ENCODE peak calls at places on chromosomes 13 and 19, in nine cellular contexts. M, W, F, P, T, X, B, I and A are unnamed samples.

GRCh38 chr19:4692275-4693077 is 22.3 kb upstream of the MYDGF start:
- DNase-seq in M (no peak), W (no peak), F (no peak), P (no peak), T (no peak), X (no peak), B (no peak), I (no peak), A (no peak)

GRCh38 chr13:29817604-29818378 is 32.6 kb downstream of the UBL3 start:
- DNase-seq in M (peak; percentile 23), W (no peak), F (peak; percentile 56), P (no peak), T (no peak), X (no peak), B (no peak), I (no peak), A (no peak)

GRCh38 chr19:35775298-35776101 is at the start of gene ARHGAP33:
- DNase-seq in M (peak; percentile 92), W (peak; percentile 82), F (peak; percentile 100), P (peak; percentile 97), T (peak; percentile 99), X (peak; percentile 97), B (peak; percentile 100), I (peak; percentile 97), A (peak; percentile 57)

GRCh38 chr13:105144936-105145335 is 1390.5 kb downstream of the EFNB2 start:
- DNase-seq in M (no peak), W (no peak), F (no peak), P (no peak), T (no peak), X (no peak), B (no peak), I (no peak), A (no peak)

GRCh38 chr19:19591133-19591825 is 27.2 kb downstream of the PBX4 start:
- DNase-seq in M (peak; percentile 99), W (no peak), F (peak; percentile 98), P (peak; percentile 78), T (no peak), X (no peak), B (no peak), I (peak; percentile 88), A (peak; percentile 93)

GRCh38 chr13:27309967-27310598 is 39.5 kb downstream of the RASL11A start:
- DNase-seq in M (peak; percentile 57), W (no peak), F (peak; percentile 47), P (peak; percentile 11), T (no peak), X (no peak), B (no peak), I (peak; percentile 12), A (no peak)

GRCh38 chr13:99269627-99270252 is 11.6 kb upstream of the GPR18 start:
- DNase-seq in M (peak; percentile 78), W (no peak), F (peak; percentile 84), P (peak; percentile 54), T (no peak), X (no peak), B (no peak), I (peak; percentile 47), A (no peak)

GRCh38 chr19:35628565-35629331 is at the start of gene RBM42:
- DNase-seq in M (peak; percentile 99), W (peak; percentile 84), F (peak; percentile 99), P (peak; percentile 100), T (peak; percentile 97), X (peak; percentile 93), B (peak; percentile 97), I (peak; percentile 99), A (peak; percentile 91)

GRCh38 chr19:51311388-51312257 is at the start of gene IGLON5:
- DNase-seq in M (no peak), W (no peak), F (no peak), P (peak; percentile 78), T (no peak), X (no peak), B (no peak), I (no peak), A (no peak)

GRCh38 chr13:103218253-103218652 is 152.0 kb upstream of the SLC10A2 start:
- DNase-seq in M (no peak), W (no peak), F (no peak), P (no peak), T (no peak), X (no peak), B (no peak), I (no peak), A (no peak)

GRCh38 chr19:4064551-4065260 is 2.0 kb downstream of the ZBTB7A start:
- DNase-seq in M (no peak), W (peak; percentile 48), F (peak; percentile 65), P (peak; percentile 53), T (peak; percentile 68), X (peak; percentile 36), B (peak; percentile 79), I (no peak), A (no peak)

GRCh38 chr19:32896516-32897214 is 27.1 kb upstream of the SLC7A9 start:
- DNase-seq in M (peak; percentile 39), W (no peak), F (no peak), P (no peak), T (no peak), X (no peak), B (no peak), I (no peak), A (no peak)

GRCh38 chr19:18274776-18275356 is 614 bp upstream of the IQCN start:
- DNase-seq in M (peak; percentile 89), W (no peak), F (peak; percentile 96), P (peak; percentile 60), T (peak; percentile 93), X (no peak), B (peak; percentile 92), I (peak; percentile 76), A (no peak)

GRCh38 chr13:109740121-109740520 is 46.3 kb downstream of the IRS2 start:
- DNase-seq in M (no peak), W (no peak), F (no peak), P (no peak), T (no peak), X (no peak), B (no peak), I (no peak), A (no peak)

GRCh38 chr13:40667622-40667978 is 1.2 kb upstream of the FOXO1 start:
- DNase-seq in M (no peak), W (no peak), F (no peak), P (peak; percentile 42), T (no peak), X (no peak), B (no peak), I (no peak), A (no peak)

GRCh38 chr19:28208745-28209144 is 1004.2 kb downstream of the UQCRFS1 start:
- DNase-seq in M (no peak), W (no peak), F (no peak), P (no peak), T (no peak), X (no peak), B (no peak), I (no peak), A (no peak)

GRCh38 chr13:24460256-24460655 is 52.3 kb downstream of the PARP4 start:
- DNase-seq in M (no peak), W (no peak), F (no peak), P (no peak), T (no peak), X (no peak), B (no peak), I (no peak), A (no peak)

GRCh38 chr19:51690359-51691121 is 2.6 kb upstream of the SPACA6 start:
- DNase-seq in M (peak; percentile 68), W (peak; percentile 51), F (peak; percentile 80), P (peak; percentile 97), T (no peak), X (peak; percentile 59), B (peak; percentile 86), I (peak; percentile 59), A (no peak)

GRCh38 chr19:57241181-57241580 is 749 bp downstream of the ZNF805 start:
- DNase-seq in M (peak; percentile 37), W (no peak), F (peak; percentile 57), P (peak; percentile 5), T (no peak), X (no peak), B (no peak), I (peak; percentile 15), A (no peak)

GRCh38 chr19:10105241-10106099 is 692 bp upstream of the PPAN start:
- DNase-seq in M (no peak), W (no peak), F (peak; percentile 38), P (no peak), T (no peak), X (no peak), B (no peak), I (no peak), A (no peak)
- H3K27ac ChIP-seq in M (no peak overlapping the region), W (no peak overlapping the region), F (no peak overlapping the region), P (no peak overlapping the region), T (no peak overlapping the region), X (peak overlapping the region; percentile 94), B (peak overlapping the region; percentile 78), I (no peak overlapping the region), A (no peak overlapping the region)

GRCh38 chr19:44738161-44738535 is 10.4 kb upstream of the BCL3 start:
- DNase-seq in M (no peak), W (no peak), F (no peak), P (no peak), T (no peak), X (no peak), B (no peak), I (no peak), A (no peak)
- H3K27ac ChIP-seq in M (no peak overlapping the region), W (no peak overlapping the region), F (peak overlapping the region; percentile 97), P (no peak overlapping the region), T (peak overlapping the region; percentile 85), X (no peak overlapping the region), B (no peak overlapping the region), I (peak overlapping the region; percentile 69), A (no peak overlapping the region)

GRCh38 chr13:28356506-28357064 is 138.3 kb downstream of the FLT1 start:
- DNase-seq in M (no peak), W (no peak), F (no peak), P (peak; percentile 26), T (no peak), X (no peak), B (no peak), I (no peak), A (no peak)
- H3K27ac ChIP-seq in M (no peak overlapping the region), W (no peak overlapping the region), F (no peak overlapping the region), P (no peak overlapping the region), T (no peak overlapping the region), X (no peak overlapping the region), B (no peak overlapping the region), I (peak overlapping the region; percentile 97), A (no peak overlapping the region)

GRCh38 chr13:113648218-113648615 is 9.8 kb downstream of the ATP4B start:
- DNase-seq in M (no peak), W (no peak), F (no peak), P (no peak), T (peak; percentile 44), X (no peak), B (no peak), I (no peak), A (no peak)

GRCh38 chr13:113645329-113645728 is 12.7 kb downstream of the ATP4B start:
- DNase-seq in M (no peak), W (no peak), F (no peak), P (no peak), T (peak; percentile 57), X (no peak), B (no peak), I (no peak), A (no peak)

GRCh38 chr13:113647351-113648217 is 10.4 kb downstream of the ATP4B start:
- DNase-seq in M (no peak), W (peak; percentile 59), F (peak; percentile 43), P (no peak), T (peak; percentile 96), X (no peak), B (peak; percentile 94), I (no peak), A (peak; percentile 22)

GRCh38 chr13:113646376-113646775 is 11.6 kb downstream of the ATP4B start:
- DNase-seq in M (no peak), W (no peak), F (no peak), P (no peak), T (peak; percentile 47), X (no peak), B (no peak), I (no peak), A (no peak)

GRCh38 chr13:113646921-113647340 is 11.1 kb downstream of the ATP4B start:
- DNase-seq in M (no peak), W (no peak), F (no peak), P (no peak), T (no peak), X (no peak), B (no peak), I (no peak), A (no peak)
- H3K27ac ChIP-seq in M (no peak overlapping the region), W (no peak overlapping the region), F (no peak overlapping the region), P (no peak overlapping the region), T (no peak overlapping the region), X (no peak overlapping the region), B (peak overlapping the region; percentile 73), I (no peak overlapping the region), A (no peak overlapping the region)